ENCODE peak calls at places on chromosomes 3 and 15, in four cellular contexts. D, Z, F and T are unnamed samples. For H3K4me1, the result is how much of the 10 kb centered on the place peaks cover.

GRCh38 chr3:124577494-124578167 is 152.6 kb upstream of the UMPS start:
- DNase-seq in D (no peak), F (no peak), Z (no peak), T (no peak)

GRCh38 chr3:37290551-37290950 is 116.2 kb upstream of the LRRFIP2 start:
- DNase-seq in D (no peak), F (no peak), Z (no peak), T (no peak)

GRCh38 chr15:70017025-70017424 is 80.7 kb downstream of the TLE3 start:
- DNase-seq in F (no peak), D (no peak), Z (no peak), T (no peak)

GRCh38 chr3:107574650-107575049 is 51.9 kb downstream of the BBX start:
- DNase-seq in D (no peak), F (no peak), Z (no peak), T (no peak)

GRCh38 chr15:99232740-99233139 is 16.6 kb downstream of the TTC23 start:
- DNase-seq in F (no peak), D (no peak), Z (no peak), T (no peak)

GRCh38 chr15:35427091-35427490 is 118.9 kb downstream of the DPH6 start:
- DNase-seq in D (no peak), Z (no peak), F (no peak), T (no peak)

GRCh38 chr3:105970283-105970682 is 101.5 kb upstream of the CBLB start:
- DNase-seq in F (no peak), Z (no peak), D (no peak), T (no peak)

GRCh38 chr3:9087831-9088413 is 124.7 kb upstream of the RAD18 start:
- DNase-seq in F (no peak), Z (no peak), D (peak), T (no peak)

GRCh38 chr3:4980229-4981159 is 1.3 kb downstream of the BHLHE40 start:
- DNase-seq in Z (peak), D (peak), F (peak), T (peak)

GRCh38 chr3:149717391-149718056 is 34.8 kb downstream of the COMMD2 start:
- DNase-seq in F (no peak), Z (no peak), D (peak), T (peak)

GRCh38 chr3:10485806-10486205 is 19.6 kb downstream of the ATP2B2 start:
- DNase-seq in D (no peak), Z (no peak), F (peak), T (no peak)

GRCh38 chr3:71532639-71533395 is 50.7 kb downstream of the FOXP1 start:
- DNase-seq in Z (no peak), D (no peak), F (no peak), T (no peak)

GRCh38 chr3:144187531-144188230 is 216.1 kb downstream of the DIPK2A start:
- DNase-seq in D (no peak), F (no peak), Z (no peak), T (no peak)

GRCh38 chr3:46576-46975 is 150.0 kb upstream of the CHL1 start:
- DNase-seq in D (no peak), Z (no peak), F (no peak), T (no peak)

GRCh38 chr3:14353486-14353885 is 48.9 kb upstream of the SLC6A6 start:
- DNase-seq in Z (no peak), D (no peak), F (no peak), T (no peak)

GRCh38 chr3:66076861-66077495 is 38.3 kb upstream of the MAGI1 start:
- DNase-seq in F (no peak), Z (no peak), D (no peak), T (no peak)

GRCh38 chr3:159672728-159673471 is 315.7 kb upstream of the IL12A start:
- DNase-seq in Z (no peak), D (no peak), F (no peak), T (no peak)

GRCh38 chr3:38387862-38388261 is 41.3 kb downstream of the XYLB start:
- DNase-seq in Z (no peak), F (no peak), D (no peak), T (no peak)

DNA sequence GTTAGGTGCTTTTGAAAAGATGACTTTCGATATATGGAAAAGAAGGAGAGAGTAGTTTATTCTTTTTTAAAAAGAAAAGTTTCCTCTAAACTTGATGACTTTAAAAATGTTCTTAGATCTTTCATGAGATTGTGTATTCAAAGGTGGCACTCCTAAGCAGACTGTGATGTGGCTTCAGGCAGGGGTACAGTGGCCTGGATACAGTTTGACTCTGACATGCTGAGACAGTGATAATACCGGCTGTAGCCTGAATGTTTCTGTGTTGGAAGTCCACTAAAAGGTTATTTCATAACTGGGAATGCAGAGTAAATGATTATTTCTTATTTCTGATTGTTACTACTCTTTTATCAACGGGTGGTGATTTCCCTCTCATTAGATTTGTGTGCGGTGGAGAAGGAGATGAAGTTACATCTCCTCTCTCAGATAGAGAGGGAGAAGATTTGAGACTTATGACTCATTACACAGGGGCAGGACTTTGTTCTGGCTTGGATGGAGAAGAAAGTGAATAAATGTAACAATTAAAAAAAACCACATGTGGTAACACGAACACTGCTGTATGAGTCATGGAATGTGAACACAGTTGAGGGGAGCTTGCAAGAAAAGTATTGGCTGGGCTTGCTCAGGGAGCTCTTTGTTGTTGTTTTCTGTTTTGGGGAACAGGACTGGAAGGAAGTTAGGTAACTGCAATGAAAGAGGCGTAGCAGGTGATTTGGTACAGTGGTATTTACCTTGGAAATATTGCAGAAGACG is 21.6 kb downstream of the SPTSSB start:
- DNase-seq in F (no peak), D (no peak), Z (peak), T (peak)
- H3K27ac ChIP-seq in F (no peak), D (no peak), Z (no peak), T (no peak)

GRCh38 chr15:96347181-96348111 is 16.9 kb downstream of the NR2F2 start:
- DNase-seq in F (peak), D (peak), Z (no peak), T (no peak)

GRCh38 chr15:96344706-96345559 is 14.4 kb downstream of the NR2F2 start:
- DNase-seq in Z (no peak), F (peak), D (peak), T (no peak)

GRCh38 chr15:96345560-96346389 is 15.3 kb downstream of the NR2F2 start:
- DNase-seq in F (peak), D (peak), Z (no peak), T (no peak)

GRCh38 chr15:96348112-96349027 is 17.9 kb downstream of the NR2F2 start:
- DNase-seq in D (no peak), Z (no peak), F (no peak), T (no peak)

GRCh38 chr15:96346409-96346808 is 15.9 kb downstream of the NR2F2 start:
- DNase-seq in F (no peak), Z (no peak), D (no peak), T (no peak)
- H3K4me1 ChIP-seq in F (under half), Z (under half), D (under half), T (under half)

GRCh38 chr3:184746131-184747120 is 34.6 kb upstream of the MAGEF1 start:
- DNase-seq in Z (peak), F (peak), D (peak), T (no peak)

GRCh38 chr3:184742676-184743135 is 30.8 kb upstream of the MAGEF1 start:
- DNase-seq in Z (peak), F (no peak), D (no peak), T (no peak)

GRCh38 chr3:184743248-184743647 is 31.4 kb upstream of the MAGEF1 start:
- DNase-seq in Z (no peak), D (no peak), F (no peak), T (no peak)

GRCh38 chr3:184748219-184749135 is 36.6 kb upstream of the MAGEF1 start:
- DNase-seq in D (peak), F (peak), Z (peak), T (no peak)

DNA sequence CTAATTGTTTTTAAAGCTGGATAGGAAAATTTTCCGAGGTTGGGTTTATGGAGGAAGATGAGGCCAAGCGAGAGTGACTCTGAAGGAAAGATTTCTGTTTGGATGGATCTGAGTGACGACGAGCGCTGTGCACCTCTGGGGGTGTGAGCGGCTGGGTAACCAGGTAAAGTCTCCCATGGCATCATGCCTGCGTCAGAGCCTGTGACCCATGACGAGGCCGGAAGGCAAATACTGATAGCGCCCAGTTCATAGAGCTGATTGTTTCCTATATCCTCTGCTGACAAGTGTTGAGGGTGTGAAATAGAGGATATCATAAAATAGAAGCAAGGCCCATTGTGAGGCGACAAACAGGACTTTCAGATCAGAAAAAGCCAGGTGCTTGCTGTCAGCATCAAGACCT is 33.7 kb upstream of the MAGEF1 start:
- DNase-seq in D (no peak), F (peak), Z (no peak), T (no peak)
- H3K27ac ChIP-seq in D (no peak), F (no peak), Z (no peak), T (no peak)

DNA sequence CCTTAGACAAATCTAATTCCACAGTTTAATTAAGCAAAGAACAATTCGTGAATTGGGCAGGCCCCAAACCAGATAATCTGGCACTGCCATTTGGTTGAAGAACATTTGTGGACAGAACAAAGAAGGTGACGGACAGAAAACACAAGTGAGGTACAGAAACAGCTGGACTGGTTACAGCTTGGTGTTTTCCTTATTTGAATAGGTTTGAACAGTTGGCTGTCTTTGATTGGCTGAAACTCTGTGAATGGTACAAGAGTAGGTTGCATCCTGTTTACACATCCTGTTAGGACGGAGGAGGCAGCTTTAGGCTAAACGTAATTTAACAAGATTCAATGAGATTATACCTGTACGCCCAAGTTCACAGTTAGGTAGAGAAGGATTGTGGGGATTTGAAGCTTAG is 114.4 kb downstream of the LPP start:
- DNase-seq in F (no peak), D (no peak), Z (no peak), T (no peak)
- H3K4me1 ChIP-seq in F (under half), D (under half), Z (under half), T (under half)

GRCh38 chr3:134809412-134810051 is 14.5 kb downstream of the EPHB1 start:
- DNase-seq in Z (no peak), D (no peak), F (no peak), T (no peak)
- H3K27ac ChIP-seq in Z (no peak), D (no peak), F (no peak), T (no peak)